ENCODE peak calls at places on chromosomes 11 and 22, in six cellular contexts. M is stimulated activated CD4-positive, alpha-beta T cell treated with anti-CD3 and anti-CD28 coated beads, TNF-alpha, amount 100 ng/mL, for 48 hours; X is caudate nucleus; W is GM23338; E is RWPE1; Z is SW480. U is an unnamed sample.

GRCh38 chr11:100970273-100971164 is 159.1 kb downstream of the PGR start:
- DNase-seq in X (no peak), M (no peak), W (peak), Z (no peak), E (no peak), U (no peak)

GRCh38 chr11:108486828-108487227 is 11.4 kb downstream of the POGLUT3 start:
- DNase-seq in Z (no peak), M (no peak), X (no peak), W (no peak), E (no peak), U (no peak)

GRCh38 chr11:114395776-114396175 is 4.5 kb downstream of the C11orf71 start:
- DNase-seq in E (peak), M (no peak), Z (no peak), X (no peak), W (peak), U (no peak)

GRCh38 chr11:69912911-69913451 is 93.8 kb upstream of the FGF3 start:
- DNase-seq in Z (peak), E (no peak), W (peak), M (no peak), X (no peak), U (no peak)

GRCh38 chr11:133911169-133911568 is 45.6 kb downstream of the IGSF9B start:
- DNase-seq in W (no peak), M (no peak), E (no peak), Z (peak), X (no peak), U (no peak)

GRCh38 chr11:63614136-63614664 is at the start of gene PLAAT3:
- DNase-seq in M (no peak), E (no peak), X (peak), Z (peak), W (peak), U (peak)

GRCh38 chr11:63573881-63574855 is 11.0 kb upstream of the PLAAT2 start:
- DNase-seq in E (peak), M (no peak), W (no peak), Z (no peak), X (no peak), U (peak)

GRCh38 chr22:23113847-23114720 is 27.7 kb downstream of the RSPH14 start:
- DNase-seq in M (no peak), X (peak), Z (no peak), E (no peak), W (no peak), U (peak)

GRCh38 chr22:48316876-48317250 is 1510.8 kb downstream of the BRD1 start:
- DNase-seq in Z (no peak), W (no peak), X (no peak), M (no peak), E (no peak), U (no peak)

GRCh38 chr22:37784829-37785495 is 22.8 kb upstream of the GCAT start:
- DNase-seq in M (no peak), Z (peak), X (no peak), E (no peak), W (no peak), U (no peak)

GRCh38 chr11:46865340-46865739 is 19.3 kb upstream of the CKAP5 start:
- DNase-seq in W (no peak), M (no peak), Z (no peak), E (no peak), X (no peak), U (no peak)

GRCh38 chr11:66291303-66291705 is 390 bp upstream of the TMEM151A start:
- DNase-seq in M (no peak), X (no peak), W (no peak), Z (no peak), E (no peak), U (peak)

GRCh38 chr11:62000539-62001446 is 33.4 kb upstream of the FTH1 start:
- DNase-seq in W (no peak), M (no peak), Z (no peak), E (no peak), X (no peak), U (no peak)

GRCh38 chr11:127890026-127890611 is 697.2 kb downstream of the ETS1 start:
- DNase-seq in M (no peak), E (peak), Z (no peak), X (no peak), W (no peak), U (no peak)